ENCODE peak calls at places on chromosomes 7 and 10, in eight cellular contexts. One of them, this sample, is unnamed.

GRCh38 chr7:63925626-63926460 is 72.8 kb upstream of the ZNF722 start:
- DNase-seq in kidney tubule cell: peak
- DNase-seq in AG10803: peak
- DNase-seq in activated CD4-positive, alpha-beta T cell treated with anti-CD3 and anti-CD28 coated beads for 48 hours: peak
- DNase-seq in left cardiac atrium: peak
- DNase-seq in T-helper 2 cell: peak
- DNase-seq in EL: no peak
- DNase-seq in T-cell: peak
- DNase-seq in this sample: no peak

GRCh38 chr7:69942557-69942956 is 344.3 kb downstream of the AUTS2 start:
- DNase-seq in kidney tubule cell: no peak
- DNase-seq in AG10803: no peak
- DNase-seq in activated CD4-positive, alpha-beta T cell treated with anti-CD3 and anti-CD28 coated beads for 48 hours: no peak
- DNase-seq in left cardiac atrium: no peak
- DNase-seq in T-helper 2 cell: no peak
- DNase-seq in EL: no peak
- DNase-seq in T-cell: no peak
- DNase-seq in this sample: no peak

GRCh38 chr7:43522406-43523156 is 60.3 kb upstream of the STK17A start:
- DNase-seq in kidney tubule cell: peak
- DNase-seq in AG10803: peak
- DNase-seq in activated CD4-positive, alpha-beta T cell treated with anti-CD3 and anti-CD28 coated beads for 48 hours: no peak
- DNase-seq in left cardiac atrium: no peak
- DNase-seq in T-helper 2 cell: no peak
- DNase-seq in EL: peak
- DNase-seq in T-cell: no peak
- DNase-seq in this sample: no peak

GRCh38 chr7:34982371-34983019 is 54.8 kb downstream of the DPY19L1 start:
- DNase-seq in kidney tubule cell: no peak
- DNase-seq in AG10803: no peak
- DNase-seq in activated CD4-positive, alpha-beta T cell treated with anti-CD3 and anti-CD28 coated beads for 48 hours: no peak
- DNase-seq in left cardiac atrium: no peak
- DNase-seq in T-helper 2 cell: no peak
- DNase-seq in EL: no peak
- DNase-seq in T-cell: no peak
- DNase-seq in this sample: no peak

GRCh38 chr7:45585628-45586027 is 11.5 kb downstream of the ADCY1 start:
- DNase-seq in kidney tubule cell: no peak
- DNase-seq in AG10803: no peak
- DNase-seq in activated CD4-positive, alpha-beta T cell treated with anti-CD3 and anti-CD28 coated beads for 48 hours: no peak
- DNase-seq in left cardiac atrium: no peak
- DNase-seq in T-helper 2 cell: no peak
- DNase-seq in EL: no peak
- DNase-seq in T-cell: no peak
- DNase-seq in this sample: no peak

GRCh38 chr10:24873281-24873683 is 79.1 kb downstream of the PRTFDC1 start:
- DNase-seq in kidney tubule cell: peak
- DNase-seq in AG10803: peak
- DNase-seq in activated CD4-positive, alpha-beta T cell treated with anti-CD3 and anti-CD28 coated beads for 48 hours: no peak
- DNase-seq in left cardiac atrium: no peak
- DNase-seq in T-helper 2 cell: no peak
- DNase-seq in EL: peak
- DNase-seq in T-cell: no peak
- DNase-seq in this sample: peak

GRCh38 chr7:137671920-137672319 is 174.9 kb downstream of the DGKI start:
- DNase-seq in kidney tubule cell: no peak
- DNase-seq in AG10803: no peak
- DNase-seq in activated CD4-positive, alpha-beta T cell treated with anti-CD3 and anti-CD28 coated beads for 48 hours: no peak
- DNase-seq in left cardiac atrium: no peak
- DNase-seq in T-helper 2 cell: no peak
- DNase-seq in EL: no peak
- DNase-seq in T-cell: no peak
- DNase-seq in this sample: no peak

GRCh38 chr7:130492519-130493274 is 812 bp downstream of the MEST start:
- DNase-seq in kidney tubule cell: no peak
- DNase-seq in AG10803: no peak
- DNase-seq in activated CD4-positive, alpha-beta T cell treated with anti-CD3 and anti-CD28 coated beads for 48 hours: peak
- DNase-seq in left cardiac atrium: no peak
- DNase-seq in T-helper 2 cell: no peak
- DNase-seq in EL: peak
- DNase-seq in T-cell: no peak
- DNase-seq in this sample: no peak

GRCh38 chr10:38043516-38043915 is 33.0 kb downstream of the ZNF33A start:
- DNase-seq in kidney tubule cell: no peak
- DNase-seq in AG10803: no peak
- DNase-seq in activated CD4-positive, alpha-beta T cell treated with anti-CD3 and anti-CD28 coated beads for 48 hours: no peak
- DNase-seq in left cardiac atrium: no peak
- DNase-seq in T-helper 2 cell: no peak
- DNase-seq in EL: no peak
- DNase-seq in T-cell: no peak
- DNase-seq in this sample: no peak

This sample was measured in fibroblast of the conjunctiva.